ENCODE peak calls at places on chromosomes 13 and 19, in four cellular contexts. J, D, Q and C are unnamed samples.

GRCh38 chr19:33628921-33629825 is 7.4 kb downstream of the CHST8 start:
- DNase-seq in J (no peak), D (no peak), Q (no peak), C (no peak)

GRCh38 chr13:48505597-48506091 is 27.2 kb downstream of the RCBTB2 start:
- DNase-seq in J (no peak), D (no peak), Q (no peak), C (no peak)

GRCh38 chr13:25214371-25215252 is 42.5 kb upstream of the AMER2 start:
- DNase-seq in J (no peak), D (no peak), Q (no peak), C (no peak)

GRCh38 chr19:42553292-42554045 is 25.2 kb upstream of the CEACAM1 start:
- DNase-seq in J (no peak), D (peak), Q (no peak), C (no peak)

GRCh38 chr19:13689050-13689449 is 75.3 kb upstream of the MRI1 start:
- DNase-seq in J (peak), D (peak), Q (peak), C (peak)

GRCh38 chr13:66264976-66265375 is 965.2 kb downstream of the PCDH9 start:
- DNase-seq in J (no peak), D (no peak), Q (no peak), C (no peak)

GRCh38 chr13:85013006-85013405 is 786.2 kb downstream of the SLITRK6 start:
- DNase-seq in J (no peak), D (no peak), Q (no peak), C (no peak)

GRCh38 chr13:28499579-28499978 is 4.7 kb upstream of the FLT1 start:
- DNase-seq in J (no peak), D (no peak), Q (no peak), C (no peak)

GRCh38 chr13:44837250-44837649 is 152.0 kb downstream of the NUFIP1 start:
- DNase-seq in J (no peak), D (no peak), Q (no peak), C (no peak)

GRCh38 chr13:99136427-99136954 is 64.2 kb upstream of the UBAC2 start:
- DNase-seq in J (no peak), D (no peak), Q (no peak), C (no peak)

GRCh38 chr19:8352134-8352827 is 9.2 kb upstream of the KANK3 start:
- DNase-seq in J (no peak), D (no peak), Q (no peak), C (no peak)

GRCh38 chr13:30159446-30159839 is 147.9 kb downstream of the KATNAL1 start:
- DNase-seq in J (no peak), D (no peak), Q (no peak), C (no peak)

GRCh38 chr19:1765904-1766799 is 12.8 kb downstream of the ONECUT3 start:
- DNase-seq in J (no peak), D (no peak), Q (no peak), C (no peak)

GRCh38 chr19:8566855-8567254 is 10.4 kb downstream of the MYO1F start:
- DNase-seq in J (no peak), D (no peak), Q (no peak), C (no peak)

GRCh38 chr13:106565127-106565775 is 2.7 kb downstream of the ARGLU1 start:
- DNase-seq in J (no peak), D (no peak), Q (no peak), C (no peak)

GRCh38 chr19:17450264-17451075 is 2.0 kb upstream of the TMEM221 start:
- DNase-seq in J (no peak), D (no peak), Q (peak), C (no peak)

GRCh38 chr13:52713894-52714293 is 25.7 kb downstream of the CNMD start:
- DNase-seq in J (no peak), D (no peak), Q (no peak), C (no peak)

GRCh38 chr19:3289971-3290569 is 65.6 kb downstream of the CELF5 start:
- DNase-seq in J (peak), D (no peak), Q (no peak), C (no peak)

GRCh38 chr13:48562296-48563066 is 29.6 kb upstream of the RCBTB2 start:
- DNase-seq in J (no peak), D (no peak), Q (no peak), C (no peak)

GRCh38 chr19:46993622-46994021 is 26.0 kb upstream of the NPAS1 start:
- DNase-seq in J (no peak), D (no peak), Q (no peak), C (no peak)

GRCh38 chr19:32303193-32303592 is 42.2 kb upstream of the ZNF507 start:
- DNase-seq in J (no peak), D (no peak), Q (no peak), C (no peak)

GRCh38 chr19:28785961-28786360 is 427.0 kb downstream of the UQCRFS1 start:
- DNase-seq in J (no peak), D (no peak), Q (no peak), C (no peak)

GRCh38 chr19:7618366-7618765 is 11.0 kb downstream of the XAB2 start:
- DNase-seq in J (peak), D (peak), Q (no peak), C (no peak)

GRCh38 chr19:14342809-14343208 is 38.4 kb upstream of the ADGRE5 start:
- DNase-seq in J (no peak), D (no peak), Q (no peak), C (peak)

GRCh38 chr13:101415358-101416174 is 742 bp downstream of the NALCN start:
- DNase-seq in J (no peak), D (no peak), Q (no peak), C (no peak)
- TF ChIP-seq YY1 in J (no peak), D (no peak), Q (no peak), C (no peak)

DNA sequence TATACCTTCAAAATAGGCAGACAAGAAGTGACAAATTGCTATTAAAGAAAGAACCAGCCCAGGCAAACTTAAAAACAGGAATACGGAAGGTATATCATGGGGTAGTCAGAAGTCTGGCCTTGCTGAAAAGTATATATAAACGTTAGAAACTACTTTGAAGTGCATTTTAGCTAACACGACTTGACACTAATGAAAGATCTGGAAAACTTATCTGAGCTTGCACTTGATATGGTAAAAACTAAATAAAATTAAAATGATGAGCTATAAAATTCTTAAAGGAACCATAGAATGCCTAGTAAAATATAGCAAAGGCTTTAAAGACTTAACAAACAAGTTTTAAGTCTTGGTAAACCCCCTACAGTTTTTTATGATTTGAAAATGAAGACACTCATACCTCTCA is 795.3 kb upstream of the PCDH20 start:
- DNase-seq in J (no peak), D (no peak), Q (no peak), C (no peak)
- TF ChIP-seq ELF1 in J (no peak), D (no peak), Q (no peak), C (no peak)

GRCh38 chr13:42525035-42525504 is 48.9 kb upstream of the TNFSF11 start:
- DNase-seq in J (no peak), D (no peak), Q (no peak), C (no peak)
- TF ChIP-seq YY1 in J (no peak), D (no peak), Q (no peak), C (no peak)

GRCh38 chr13:19050901-19051300 is 130.7 kb downstream of the TUBA3C start:
- DNase-seq in J (no peak), D (no peak), Q (no peak), C (no peak)

GRCh38 chr13:19052180-19052579 is 129.4 kb downstream of the TUBA3C start:
- DNase-seq in J (no peak), D (no peak), Q (no peak), C (no peak)

GRCh38 chr13:19053561-19053960 is 128.1 kb downstream of the TUBA3C start:
- DNase-seq in J (no peak), D (no peak), Q (no peak), C (no peak)

GRCh38 chr13:19055611-19056010 is 126.0 kb downstream of the TUBA3C start:
- DNase-seq in J (no peak), D (no peak), Q (no peak), C (no peak)

DNA sequence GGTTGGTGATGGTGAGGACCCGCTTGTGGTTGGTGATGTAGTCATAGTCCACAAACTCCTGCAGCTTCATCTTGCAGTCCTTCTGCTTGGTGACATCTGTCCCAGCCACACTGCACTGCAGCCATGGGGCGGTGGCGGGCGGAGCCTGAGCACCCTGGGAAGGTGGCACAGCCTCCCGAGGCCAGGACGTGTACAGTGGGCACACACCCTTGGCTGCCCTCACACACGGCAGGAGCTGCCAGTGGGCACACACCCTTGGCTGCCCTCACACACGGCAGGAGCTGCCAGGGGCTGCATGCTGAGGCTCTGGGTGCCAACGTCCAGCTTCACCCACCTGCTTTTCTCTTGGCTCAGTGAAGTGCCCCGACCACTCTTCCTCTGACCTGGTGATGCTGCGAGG is 128.7 kb downstream of the TUBA3C start:
- DNase-seq in J (no peak), D (no peak), Q (no peak), C (no peak)
- TF ChIP-seq ELF1 in J (no peak), D (no peak), Q (no peak), C (no peak)

GRCh38 chr19:39208175-39208795 is 4.2 kb upstream of the SYCN start:
- DNase-seq in J (no peak), D (no peak), Q (no peak), C (no peak)

GRCh38 chr19:39206122-39206521 is 2.1 kb upstream of the SYCN start:
- DNase-seq in J (no peak), D (no peak), Q (no peak), C (no peak)

GRCh38 chr19:39207293-39207836 is 3.3 kb upstream of the SYCN start:
- DNase-seq in J (no peak), D (no peak), Q (no peak), C (no peak)

GRCh38 chr19:39211731-39212376 is 7.8 kb upstream of the SYCN start:
- DNase-seq in J (peak), D (no peak), Q (peak), C (no peak)

GRCh38 chr19:39209196-39209595 is 5.1 kb upstream of the SYCN start:
- DNase-seq in J (no peak), D (no peak), Q (no peak), C (no peak)
- TF ChIP-seq YY1 in J (no peak), D (no peak), Q (no peak), C (no peak)

GRCh38 chr13:68304287-68304893 is 1074.3 kb upstream of the PCDH9 start:
- DNase-seq in J (peak), D (peak), Q (peak), C (no peak)
- TF ChIP-seq ELF1 in J (no peak), D (no peak), Q (no peak), C (no peak)

GRCh38 chr13:91405240-91405639 is 6.8 kb downstream of the GPC5 start:
- DNase-seq in J (no peak), D (no peak), Q (no peak), C (no peak)

GRCh38 chr13:91401916-91402315 is 3.5 kb downstream of the GPC5 start:
- DNase-seq in J (no peak), D (no peak), Q (no peak), C (no peak)

GRCh38 chr13:91409661-91410060 is 11.2 kb downstream of the GPC5 start:
- DNase-seq in J (no peak), D (no peak), Q (no peak), C (no peak)

DNA sequence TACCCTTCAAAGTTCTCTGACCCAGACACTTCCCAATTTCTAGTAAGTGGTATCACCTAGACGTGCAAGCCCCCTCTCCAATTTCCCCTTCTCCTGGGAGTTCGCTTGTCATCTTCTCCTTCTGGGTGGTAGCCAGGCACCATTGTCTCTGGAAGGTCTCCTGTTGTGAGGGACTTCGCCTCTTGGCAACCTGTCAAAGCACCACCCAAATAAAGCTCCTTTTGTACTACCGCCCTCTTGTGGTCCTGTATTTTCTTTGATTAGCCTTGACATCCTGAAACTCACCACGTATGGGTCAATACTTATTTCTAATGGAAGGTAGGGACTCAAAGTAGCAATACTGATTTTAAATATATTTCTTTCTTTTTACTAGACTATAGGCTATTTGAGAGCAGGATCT is 8.2 kb downstream of the GPC5 start:
- DNase-seq in J (peak), D (peak), Q (peak), C (peak)
- TF ChIP-seq YY1 in J (no peak), D (no peak), Q (no peak), C (no peak)